ENCODE peak calls at places on chromosome 12, in ten cellular contexts. P, D, S, U, G, N, O, E, H and K are unnamed samples.

GRCh38 chr12:6277982-6278438 is 32.5 kb upstream of the PLEKHG6 start:
- DNase-seq in P (no peak), D (no peak), S (peak), U (no peak), G (no peak), N (no peak), O (no peak), E (peak), H (no peak), K (no peak)

GRCh38 chr12:27332407-27333310 is at the start of gene BMAL2:
- DNase-seq in P (peak), D (no peak), S (peak), U (no peak), G (peak), N (peak), O (peak), E (no peak), H (peak), K (peak)

GRCh38 chr12:117452071-117452470 is 90.6 kb upstream of the NOS1 start:
- DNase-seq in P (no peak), D (no peak), S (no peak), U (no peak), G (no peak), N (no peak), O (no peak), E (no peak), H (no peak), K (no peak)

GRCh38 chr12:20183563-20183962 is 184.8 kb upstream of the PDE3A start:
- DNase-seq in P (no peak), D (no peak), S (no peak), U (no peak), G (no peak), N (no peak), O (no peak), E (no peak), H (no peak), K (no peak)

GRCh38 chr12:132289356-132290202 is 39.8 kb downstream of the GALNT9 start:
- DNase-seq in P (peak), D (peak), S (no peak), U (no peak), G (no peak), N (no peak), O (no peak), E (no peak), H (peak), K (no peak)

GRCh38 chr12:114508529-114509129 is 102.7 kb upstream of the TBX5 start:
- DNase-seq in P (peak), D (peak), S (peak), U (peak), G (peak), N (peak), O (peak), E (peak), H (peak), K (peak)

GRCh38 chr12:95633671-95634465 is 82.6 kb upstream of the USP44 start:
- DNase-seq in P (no peak), D (no peak), S (no peak), U (no peak), G (peak), N (no peak), O (no peak), E (no peak), H (no peak), K (no peak)

GRCh38 chr12:19404232-19404880 is 34.9 kb upstream of the AEBP2 start:
- DNase-seq in P (no peak), D (no peak), S (no peak), U (no peak), G (no peak), N (no peak), O (no peak), E (no peak), H (no peak), K (no peak)

GRCh38 chr12:51395283-51396230 is 4.4 kb upstream of the GALNT6 start:
- DNase-seq in P (no peak), D (no peak), S (peak), U (no peak), G (no peak), N (no peak), O (no peak), E (no peak), H (no peak), K (no peak)

GRCh38 chr12:124917841-124918621 is 3.6 kb upstream of the UBC start:
- DNase-seq in P (no peak), D (no peak), S (peak), U (no peak), G (no peak), N (no peak), O (no peak), E (no peak), H (no peak), K (no peak)

GRCh38 chr12:49901986-49902385 is 1.7 kb downstream of the FAIM2 start:
- DNase-seq in P (no peak), D (no peak), S (no peak), U (no peak), G (no peak), N (no peak), O (no peak), E (no peak), H (peak), K (no peak)

GRCh38 chr12:18700254-18700653 is 37.6 kb downstream of the PLCZ1 start:
- DNase-seq in P (no peak), D (no peak), S (peak), U (peak), G (peak), N (no peak), O (no peak), E (no peak), H (no peak), K (no peak)

GRCh38 chr12:25377475-25378179 is 126.9 kb upstream of the KRAS start:
- DNase-seq in P (no peak), D (no peak), S (peak), U (peak), G (peak), N (no peak), O (no peak), E (no peak), H (no peak), K (no peak)

GRCh38 chr12:53843545-53843944 is 91.8 kb upstream of the CISTR start:
- DNase-seq in P (no peak), D (no peak), S (no peak), U (no peak), G (no peak), N (no peak), O (no peak), E (no peak), H (no peak), K (no peak)

GRCh38 chr12:122830517-122831214 is 4.6 kb upstream of the HIP1R start:
- DNase-seq in P (no peak), D (no peak), S (peak), U (peak), G (peak), N (no peak), O (no peak), E (no peak), H (no peak), K (peak)

GRCh38 chr12:92304335-92305066 is 158.9 kb upstream of the BTG1 start:
- DNase-seq in P (no peak), D (no peak), S (peak), U (no peak), G (peak), N (no peak), O (no peak), E (no peak), H (no peak), K (no peak)

GRCh38 chr12:116087962-116088361 is 189.5 kb downstream of the MED13L start:
- DNase-seq in P (no peak), D (no peak), S (no peak), U (no peak), G (no peak), N (no peak), O (no peak), E (no peak), H (no peak), K (no peak)

GRCh38 chr12:28937196-28937595 is 211.9 kb upstream of the FAR2 start:
- DNase-seq in P (no peak), D (no peak), S (peak), U (no peak), G (peak), N (no peak), O (no peak), E (no peak), H (no peak), K (no peak)

GRCh38 chr12:127260531-127260930 is 1006.4 kb upstream of the TMEM132C start:
- DNase-seq in P (no peak), D (no peak), S (no peak), U (no peak), G (peak), N (no peak), O (no peak), E (no peak), H (no peak), K (no peak)